ENCODE peak calls at places on chromosomes 7 and 10, in four cellular contexts. S is upper lobe of left lung; E is naive thymus-derived CD4-positive, alpha-beta T cell; J is CD8-positive, alpha-beta memory T cell. T is an unnamed sample. For H3K4me1, the result is how much of the 10 kb centered on the place peaks cover.

GRCh38 chr10:16967000-16967865 is 150.0 kb upstream of the RSU1 start:
- DNase-seq in S (no peak), E (no peak), J (no peak), T (no peak)

GRCh38 chr10:71694567-71694968 is 25.0 kb downstream of the C10orf105 start:
- DNase-seq in S (no peak), E (peak), J (peak), T (peak)

GRCh38 chr10:71766717-71767419 is 6.5 kb downstream of the VSIR start:
- DNase-seq in S (no peak), E (no peak), J (peak), T (peak)

GRCh38 chr7:110442386-110442837 is 648.5 kb upstream of the LRRN3 start:
- DNase-seq in S (no peak), E (no peak), J (no peak), T (peak)

GRCh38 chr7:29265208-29265923 is 70.8 kb downstream of the CHN2 start:
- DNase-seq in S (no peak), E (no peak), J (no peak), T (no peak)

GRCh38 chr7:64887756-64888508 is 15.1 kb upstream of the ZNF273 start:
- DNase-seq in S (peak), E (peak), J (peak), T (peak)

GRCh38 chr7:92835851-92836488 is 403 bp downstream of the CDK6 start:
- DNase-seq in S (no peak), E (peak), J (peak), T (peak)

GRCh38 chr7:154182361-154182760 is 130.2 kb downstream of the DPP6 start:
- DNase-seq in S (no peak), E (no peak), J (no peak), T (no peak)

GRCh38 chr10:114489521-114490310 is 85.4 kb upstream of the AFAP1L2 start:
- DNase-seq in S (no peak), E (no peak), J (no peak), T (no peak)

GRCh38 chr7:106425017-106425719 is 140.4 kb upstream of the NAMPT start:
- DNase-seq in S (no peak), E (peak), J (no peak), T (peak)

GRCh38 chr10:77636967-77637473 is 588 bp downstream of the KCNMA1 start:
- DNase-seq in S (peak), E (no peak), J (no peak), T (no peak)

GRCh38 chr10:77637986-77638765 is 568 bp upstream of the KCNMA1 start:
- DNase-seq in S (peak), E (peak), J (no peak), T (no peak)

GRCh38 chr10:77638766-77639101 is 1.1 kb upstream of the KCNMA1 start:
- DNase-seq in S (no peak), E (no peak), J (no peak), T (no peak)

GRCh38 chr10:77636286-77636966 is 1.2 kb downstream of the KCNMA1 start:
- DNase-seq in S (peak), E (no peak), J (no peak), T (no peak)

DNA sequence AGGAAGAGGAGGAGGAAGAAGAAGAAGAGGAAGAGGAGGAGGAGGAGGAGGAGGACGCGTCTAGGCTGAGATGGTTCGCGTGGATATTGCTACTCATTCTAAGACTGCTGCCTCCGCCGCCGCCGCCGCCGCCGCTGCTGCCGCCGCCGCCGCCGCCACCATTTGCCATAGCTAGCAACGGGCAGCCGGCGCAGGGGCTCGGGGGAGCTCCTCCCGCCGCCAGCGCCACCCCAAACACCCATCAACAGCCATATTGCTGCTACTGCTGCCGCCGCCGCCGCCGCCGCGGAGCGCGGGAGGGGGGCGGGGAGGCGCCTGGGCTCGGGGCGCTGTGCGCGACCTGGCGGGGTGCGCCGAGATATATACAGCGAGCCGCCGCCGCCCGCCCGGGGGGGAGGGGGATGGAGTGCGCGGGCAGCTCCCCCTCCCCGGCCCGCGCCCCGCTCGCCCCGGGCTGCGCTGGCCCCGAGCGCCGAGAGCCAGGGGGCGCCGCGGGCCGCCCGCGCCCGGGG is at the start of gene KCNMA1:
- DNase-seq in S (peak), E (no peak), J (no peak), T (no peak)
- H3K27ac ChIP-seq in S (no peak), E (no peak), J (no peak), T (no peak)

GRCh38 chr7:102436123-102436522 is 2.7 kb downstream of the ORAI2 start:
- DNase-seq in S (no peak), E (no peak), J (no peak), T (no peak)
- H3K4me1 ChIP-seq in S (under half), E (under half), J (under half), T (under half)

DNA sequence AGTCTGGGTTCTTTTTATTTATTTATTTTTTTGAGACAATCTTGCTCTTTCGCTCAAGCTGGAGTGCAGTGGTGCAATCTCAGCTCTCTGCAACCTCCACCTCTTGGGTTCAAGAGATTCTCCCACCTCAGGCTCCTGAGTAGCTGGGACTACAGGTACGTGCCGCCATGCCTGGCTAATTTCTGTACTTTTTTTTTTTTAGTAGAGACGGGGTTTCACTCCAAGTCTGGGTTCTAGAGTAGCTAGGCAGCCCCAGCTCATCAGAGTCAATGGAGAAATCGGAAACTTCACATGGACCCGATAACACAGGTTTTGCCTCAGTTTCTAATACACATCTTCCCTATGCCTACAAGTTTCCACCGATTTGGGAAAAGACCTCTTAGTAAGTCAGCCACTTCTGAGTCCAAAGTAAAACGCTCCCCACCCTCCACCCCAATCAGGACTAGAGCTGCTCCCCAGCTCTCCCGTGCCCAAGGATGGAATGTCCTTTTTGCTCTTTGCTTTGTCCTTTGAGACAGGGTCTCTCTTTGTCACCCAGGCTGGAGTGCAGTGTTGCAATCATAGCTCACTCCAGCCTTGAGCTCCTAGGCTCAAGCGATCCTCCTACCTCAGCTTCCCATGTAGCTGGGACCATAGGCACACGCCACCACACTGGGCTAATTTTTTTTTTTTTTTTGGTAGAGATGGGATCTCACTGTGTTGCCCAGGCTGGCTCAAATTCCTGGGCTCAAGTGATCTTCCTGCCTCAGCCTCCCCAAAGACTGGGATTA is 3.8 kb upstream of the SERPINE1 start:
- DNase-seq in S (no peak), E (no peak), J (no peak), T (no peak)
- H3K27ac ChIP-seq in S (peak), E (no peak), J (no peak), T (peak)

GRCh38 chr10:102403115-102403514 is 7.6 kb downstream of the NFKB2 start:
- DNase-seq in S (peak), E (no peak), J (no peak), T (no peak)
- H3K4me1 ChIP-seq in S (under half), E (under half), J (under half), T (under half)

GRCh38 chr10:63115732-63116383 is 17.3 kb upstream of the NRBF2 start:
- DNase-seq in S (no peak), E (no peak), J (no peak), T (peak)
- H3K27ac ChIP-seq in S (peak), E (no peak), J (no peak), T (peak)

GRCh38 chr7:155215576-155216325 is 81.9 kb upstream of the INSIG1 start:
- DNase-seq in S (no peak), E (no peak), J (peak), T (no peak)
- H3K4me1 ChIP-seq in S (under half), E (under half), J (under half), T (under half)

GRCh38 chr7:99105756-99106155 is 38.2 kb downstream of the SMURF1 start:
- DNase-seq in S (no peak), E (no peak), J (no peak), T (no peak)
- H3K27ac ChIP-seq in S (no peak), E (no peak), J (no peak), T (no peak)

DNA sequence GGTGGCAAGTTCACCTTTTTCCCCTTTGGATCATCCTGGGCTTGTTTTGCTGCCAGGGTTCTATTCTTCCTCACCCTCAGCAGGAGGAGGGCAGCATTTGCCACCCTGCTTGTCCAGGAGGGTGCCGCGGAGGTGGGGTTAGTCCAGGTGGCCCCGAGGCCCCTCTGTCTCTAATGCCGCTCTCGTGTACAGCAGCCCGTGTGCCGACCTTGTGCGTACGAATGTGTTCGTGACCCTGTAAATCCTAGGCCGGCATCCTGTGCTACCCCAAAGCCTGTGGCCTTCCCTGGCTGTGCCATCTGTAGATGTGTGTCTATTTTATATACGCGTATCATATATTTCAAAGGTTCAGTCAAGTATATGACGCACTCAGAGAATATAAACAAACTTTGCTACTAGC is 10.6 kb downstream of the IQCE start:
- DNase-seq in S (no peak), E (no peak), J (no peak), T (no peak)
- H3K4me1 ChIP-seq in S (under half), E (under half), J (under half), T (under half)

GRCh38 chr10:63228237-63228636 is 95.1 kb downstream of the NRBF2 start:
- DNase-seq in S (no peak), E (no peak), J (no peak), T (no peak)
- H3K27ac ChIP-seq in S (no peak), E (peak), J (no peak), T (no peak)